ENCODE peak calls at places on chromosome 7, in five cellular contexts. Z is HepG2, R is GM12878, O is K562, V is upper lobe of left lung. C is an unnamed sample. For H3K36me3, the result is how much of the 10 kb centered on the place peaks cover.

GRCh38 chr7:22123139-22123538 is 177.4 kb upstream of the CDCA7L start:
- ATAC-seq in Z (no peak), R (no peak), O (peak), V (no peak), C (no peak)

GRCh38 chr7:140314571-140315480 is 83.5 kb downstream of the SLC37A3 start:
- ATAC-seq in Z (peak), R (no peak), O (peak), V (no peak), C (no peak)

GRCh38 chr7:33062023-33062781 is at the start of gene NT5C3A:
- ATAC-seq in Z (peak), R (peak), O (peak), V (no peak), C (peak)

GRCh38 chr7:149856-150636 is 42.3 kb upstream of the FAM20C start:
- ATAC-seq in Z (peak), R (no peak), O (no peak), V (peak), C (peak)

GRCh38 chr7:19533266-19533665 is 175.6 kb downstream of the POLR1F start:
- ATAC-seq in Z (no peak), R (no peak), O (no peak), V (no peak), C (no peak)

GRCh38 chr7:112150823-112151641 is 55.2 kb downstream of the DOCK4 start:
- ATAC-seq in Z (no peak), R (no peak), O (no peak), V (no peak), C (peak)

GRCh38 chr7:95878677-95879076 is 106.3 kb downstream of the DYNC1I1 start:
- ATAC-seq in Z (no peak), R (no peak), O (no peak), V (no peak), C (no peak)

GRCh38 chr7:29084832-29085231 is 61.5 kb downstream of the CPVL start:
- ATAC-seq in Z (no peak), R (peak), O (no peak), V (no peak), C (no peak)

GRCh38 chr7:70016044-70016770 is 417.9 kb downstream of the AUTS2 start:
- ATAC-seq in Z (no peak), R (peak), O (no peak), V (no peak), C (peak)

DNA sequence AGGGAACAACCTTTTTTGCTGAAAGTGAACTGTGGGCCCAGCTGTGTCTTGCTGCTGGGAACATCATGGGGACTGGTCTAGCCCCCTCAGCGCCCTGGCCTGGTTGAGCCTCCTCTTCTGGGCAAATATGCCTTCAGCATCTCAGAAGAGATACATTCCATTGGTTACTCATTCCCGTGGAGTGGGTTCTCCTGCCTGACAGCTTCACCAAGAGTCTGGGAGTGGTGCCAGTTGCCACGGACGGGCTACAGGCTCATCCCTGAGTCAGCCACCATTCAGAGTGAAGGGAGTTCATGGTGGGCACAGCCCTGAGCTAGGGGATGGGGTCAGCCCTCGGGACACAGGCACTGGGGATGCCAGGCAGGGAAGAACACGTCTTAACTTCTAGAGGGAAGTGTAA is 81.9 kb downstream of the RAMP3 start:
- ATAC-seq in Z (no peak), R (no peak), O (no peak), V (no peak), C (no peak)
- H3K27ac ChIP-seq in Z (no peak), R (no peak), O (no peak), V (peak), C (no peak)

GRCh38 chr7:12158334-12159060 is 52.6 kb upstream of the TMEM106B start:
- ATAC-seq in Z (peak), R (no peak), O (peak), V (no peak), C (no peak)
- TF ChIP-seq EP300 in Z (no peak), R (no peak), O (no peak), V (no peak), C (no peak)

GRCh38 chr7:92612501-92612900 is 22.3 kb upstream of the FAM133B start:
- ATAC-seq in Z (no peak), R (no peak), O (no peak), V (no peak), C (no peak)
- H3K36me3 ChIP-seq in Z (under half), R (under half), O (under half), V (under half), C (under half)

DNA sequence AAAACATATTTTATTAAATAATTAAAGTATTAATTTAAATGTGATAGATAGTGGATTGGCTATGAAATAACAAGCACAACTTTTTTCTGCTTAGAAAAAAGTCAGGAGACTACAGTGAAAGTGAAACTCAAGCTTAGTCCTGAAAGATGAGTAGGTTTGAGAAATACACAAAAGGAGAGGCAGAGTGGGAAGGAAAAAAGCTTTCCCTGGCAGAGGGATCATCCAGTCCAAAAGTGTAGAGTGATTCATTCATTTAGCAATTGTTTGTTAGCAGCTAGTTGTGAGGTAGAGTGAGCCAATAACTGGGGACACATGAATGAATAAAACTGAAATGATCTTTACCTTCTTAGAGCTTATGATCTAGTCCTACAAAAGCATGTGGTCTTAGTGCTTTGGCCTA is 93.5 kb downstream of the FOXP2 start:
- ATAC-seq in Z (no peak), R (no peak), O (no peak), V (no peak), C (peak)
- H3K27ac ChIP-seq in Z (no peak), R (no peak), O (no peak), V (no peak), C (peak)

GRCh38 chr7:135601182-135601581 is 43.5 kb downstream of the NUP205 start:
- ATAC-seq in Z (no peak), R (no peak), O (no peak), V (no peak), C (no peak)

GRCh38 chr7:135597926-135598305 is 40.2 kb downstream of the NUP205 start:
- ATAC-seq in Z (no peak), R (no peak), O (no peak), V (no peak), C (no peak)

GRCh38 chr7:135599471-135599870 is 41.8 kb downstream of the NUP205 start:
- ATAC-seq in Z (no peak), R (no peak), O (no peak), V (no peak), C (no peak)

GRCh38 chr7:135602304-135602703 is 44.6 kb downstream of the NUP205 start:
- ATAC-seq in Z (no peak), R (no peak), O (no peak), V (no peak), C (no peak)

DNA sequence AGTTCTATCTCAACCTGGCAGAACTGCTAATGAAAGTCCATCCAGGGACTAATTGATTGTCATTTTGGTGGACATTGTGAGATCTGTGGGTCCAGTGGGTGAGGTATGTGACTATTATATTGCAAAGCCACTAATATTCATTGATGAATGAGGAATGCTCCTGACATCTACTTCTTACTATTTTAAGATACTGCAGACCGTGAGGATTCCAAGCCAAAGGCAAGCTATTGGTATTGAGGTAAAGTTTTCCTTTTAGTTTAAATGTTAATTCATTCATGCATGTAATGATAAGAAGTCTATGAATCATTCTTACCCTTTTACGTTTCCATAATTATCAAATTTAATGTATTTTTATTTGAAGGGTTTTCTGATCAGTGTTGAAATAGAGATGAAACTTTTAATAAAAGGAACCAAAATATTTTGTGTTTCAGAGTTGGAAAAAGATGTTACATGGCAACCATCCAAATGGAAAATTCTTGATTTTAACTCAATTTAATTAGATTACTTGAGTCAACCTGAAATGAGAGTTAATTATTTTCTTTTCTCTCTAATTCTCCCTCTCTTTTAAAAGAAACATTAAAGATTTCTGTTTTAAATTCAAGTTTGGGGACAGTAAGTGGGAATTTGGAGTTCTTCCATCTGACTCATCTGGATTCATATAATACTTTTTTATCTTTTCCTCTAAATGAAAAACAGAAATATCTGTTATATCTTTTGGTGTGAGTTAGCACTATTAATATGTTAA is 39.6 kb downstream of the NUP205 start:
- ATAC-seq in Z (no peak), R (no peak), O (no peak), V (no peak), C (no peak)
- TF ChIP-seq EP300 in Z (no peak), R (no peak), O (no peak), V (no peak), C (no peak)

DNA sequence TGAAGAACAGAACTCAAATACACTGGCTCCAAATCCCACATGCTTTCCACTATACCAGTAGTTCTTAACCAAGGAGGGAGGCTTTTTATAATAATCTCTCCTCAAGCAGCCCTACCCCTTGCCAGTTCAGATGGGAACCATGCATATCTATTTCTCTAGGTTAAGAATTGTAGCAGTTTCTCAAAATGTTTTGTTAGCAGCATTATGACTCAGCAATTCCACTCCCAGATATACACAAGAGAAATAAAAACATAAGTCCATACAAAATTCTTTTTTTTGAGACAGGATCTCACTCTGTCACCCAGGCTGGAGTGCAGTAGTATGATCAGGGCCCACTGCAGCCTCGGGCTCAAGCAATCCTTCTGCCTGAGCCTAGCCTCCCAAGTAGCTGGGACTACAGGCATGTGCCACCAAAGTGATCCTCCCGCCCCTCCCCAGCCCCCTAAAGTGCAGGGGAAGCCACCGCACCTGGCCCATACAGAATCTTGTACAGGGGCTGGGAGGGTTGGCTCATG is 18.1 kb downstream of the YWHAG start:
- ATAC-seq in Z (no peak), R (no peak), O (peak), V (no peak), C (peak)
- H3K36me3 ChIP-seq in Z (under half), R (under half), O (half or more), V (under half), C (under half)

GRCh38 chr7:100547872-100548271 is 8.9 kb downstream of the AGFG2 start:
- ATAC-seq in Z (no peak), R (no peak), O (peak), V (no peak), C (no peak)
- H3K27ac ChIP-seq in Z (peak), R (peak), O (peak), V (peak), C (peak)

DNA sequence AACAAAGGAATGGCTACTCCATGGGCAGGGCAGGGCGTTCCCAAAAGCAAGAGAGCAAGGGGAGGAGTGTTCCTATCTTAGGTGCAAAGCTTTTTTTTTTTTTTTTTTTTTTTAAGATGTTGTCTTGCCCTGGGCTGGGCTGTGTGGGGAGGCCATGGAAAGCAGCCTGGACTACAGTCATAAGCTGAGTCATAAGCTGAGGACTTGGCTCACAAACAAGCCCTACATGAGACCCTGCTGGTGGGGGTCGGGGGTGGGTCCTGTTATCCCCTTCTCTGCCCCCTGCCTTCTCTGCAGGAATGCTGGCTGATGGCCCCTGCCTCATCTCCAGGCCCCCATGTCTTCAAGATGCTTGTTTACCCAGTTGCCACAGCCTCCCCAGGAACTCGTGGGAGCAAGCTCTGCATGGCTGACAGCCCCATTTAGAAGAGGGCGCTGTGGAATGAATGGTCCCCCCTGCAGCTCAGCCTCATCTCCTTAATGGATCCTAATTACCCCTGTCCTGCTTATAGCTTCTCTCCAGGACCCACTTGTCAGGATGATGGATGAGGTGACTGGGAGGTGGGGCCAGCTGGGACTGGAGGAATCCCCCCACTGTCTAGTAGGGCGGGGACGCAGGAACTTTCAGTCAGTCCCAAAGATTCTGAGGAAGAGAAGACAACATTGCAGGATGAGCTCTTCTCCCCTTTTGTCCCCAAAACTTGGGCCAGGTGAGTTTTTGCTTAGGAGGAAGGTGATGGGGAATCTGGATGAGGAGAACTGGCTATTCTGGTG is 340.8 kb upstream of the PODXL start:
- ATAC-seq in Z (no peak), R (no peak), O (peak), V (no peak), C (no peak)
- TF ChIP-seq EP300 in Z (no peak), R (no peak), O (no peak), V (no peak), C (no peak)

GRCh38 chr7:47301078-47301477 is 280.8 kb downstream of the TNS3 start:
- ATAC-seq in Z (no peak), R (no peak), O (no peak), V (no peak), C (no peak)

GRCh38 chr7:47298636-47299035 is 283.3 kb downstream of the TNS3 start:
- ATAC-seq in Z (no peak), R (no peak), O (no peak), V (no peak), C (no peak)

GRCh38 chr7:47299496-47299895 is 282.4 kb downstream of the TNS3 start:
- ATAC-seq in Z (no peak), R (no peak), O (no peak), V (no peak), C (no peak)

GRCh38 chr7:47301657-47302295 is 280.1 kb downstream of the TNS3 start:
- ATAC-seq in Z (no peak), R (no peak), O (no peak), V (no peak), C (no peak)

DNA sequence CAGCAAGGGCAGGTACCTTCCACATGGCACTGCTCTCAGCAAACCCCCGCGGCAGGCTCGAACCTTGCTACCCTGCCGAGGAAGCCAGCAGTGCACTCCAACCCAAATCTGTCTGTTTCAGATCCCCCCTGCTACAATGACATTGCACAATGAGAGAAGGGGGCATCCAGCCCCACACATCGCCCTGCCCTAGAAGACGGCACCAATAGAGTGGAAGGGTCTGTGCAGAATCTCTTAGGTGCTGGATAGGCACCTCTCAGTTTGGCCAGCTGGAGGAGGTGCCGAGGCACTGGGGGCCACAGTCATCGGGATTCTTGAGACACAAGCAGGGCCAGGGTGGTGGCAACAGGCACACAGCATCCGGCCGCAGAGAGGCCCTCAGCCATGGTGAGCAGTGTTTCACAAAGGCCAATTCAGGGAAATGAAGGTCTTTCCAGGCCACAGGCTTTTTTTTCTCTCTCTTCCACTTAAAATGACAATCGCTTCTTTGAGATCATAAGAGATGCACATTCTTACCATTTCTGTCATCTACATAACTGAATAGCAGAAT is 281.4 kb downstream of the TNS3 start:
- ATAC-seq in Z (no peak), R (no peak), O (no peak), V (no peak), C (no peak)
- H3K36me3 ChIP-seq in Z (under half), R (under half), O (under half), V (half or more), C (half or more)

C was measured in gastroesophageal sphincter.